ENCODE peak calls at places on chromosomes 4 and X, in five cellular contexts. E is DND-41, V is adrenal gland, M is HCT116, S is tibial artery. Q is an unnamed sample.
A peak's percentile ranks its signal among the peaks of the same experiment; 100 is the strongest.

GRCh38 chrX:100864967-100865366 is 9.2 kb downstream of the NOX1 start:
- DNase-seq in E (no peak), V (no peak), M (no peak), S (no peak), Q (no peak)

GRCh38 chr4:16667464-16667863 is 231.0 kb downstream of the LDB2 start:
- DNase-seq in E (no peak), V (no peak), M (no peak), S (no peak), Q (no peak)

GRCh38 chr4:146033149-146033548 is 94.5 kb upstream of the ZNF827 start:
- DNase-seq in E (no peak), V (peak; percentile 25), M (no peak), S (no peak), Q (peak; percentile 82)

GRCh38 chr4:24704152-24704551 is 91.2 kb upstream of the SOD3 start:
- DNase-seq in E (no peak), V (no peak), M (no peak), S (no peak), Q (no peak)

GRCh38 chrX:45743906-45744625 is 543.4 kb upstream of the DIPK2B start:
- DNase-seq in E (no peak), V (no peak), M (no peak), S (no peak), Q (no peak)

GRCh38 chrX:100680756-100681155 is 36.8 kb downstream of the SRPX2 start:
- DNase-seq in E (no peak), V (no peak), M (no peak), S (no peak), Q (no peak)

GRCh38 chrX:107678957-107679740 is 50.8 kb downstream of the PRPS1 start:
- DNase-seq in E (peak; percentile 51), V (peak; percentile 65), M (no peak), S (peak; percentile 92), Q (peak; percentile 65)

GRCh38 chrX:106898462-106898861 is 4.7 kb downstream of the RIPPLY1 start:
- DNase-seq in E (peak; percentile 9), V (no peak), M (no peak), S (no peak), Q (no peak)

GRCh38 chrX:43813898-43814297 is 68.4 kb downstream of the MAOB start:
- DNase-seq in E (peak; percentile 52), V (peak; percentile 50), M (peak; percentile 10), S (no peak), Q (peak; percentile 25)

GRCh38 chr4:114597410-114598115 is 1.0 kb upstream of the UGT8 start:
- DNase-seq in E (no peak), V (no peak), M (no peak), S (no peak), Q (peak; percentile 51)

GRCh38 chr4:138310498-138310897 is 68.3 kb upstream of the SLC7A11 start:
- DNase-seq in E (no peak), V (no peak), M (no peak), S (no peak), Q (no peak)

GRCh38 chr4:38046735-38047487 is 86.7 kb downstream of the PTTG2 start:
- DNase-seq in E (no peak), V (no peak), M (no peak), S (no peak), Q (no peak)

GRCh38 chr4:68465058-68465457 is 17.8 kb downstream of the TMPRSS11E start:
- DNase-seq in E (no peak), V (no peak), M (no peak), S (no peak), Q (no peak)

GRCh38 chrX:150872773-150873336 is 25.6 kb downstream of the CD99L2 start:
- DNase-seq in E (no peak), V (no peak), M (no peak), S (no peak), Q (no peak)

GRCh38 chrX:150871341-150871811 is 27.1 kb downstream of the CD99L2 start:
- DNase-seq in E (no peak), V (no peak), M (no peak), S (no peak), Q (no peak)

GRCh38 chrX:150870487-150871340 is 27.8 kb downstream of the CD99L2 start:
- DNase-seq in E (no peak), V (no peak), M (no peak), S (no peak), Q (no peak)

GRCh38 chrX:150874448-150874847 is 24.0 kb downstream of the CD99L2 start:
- DNase-seq in E (no peak), V (no peak), M (no peak), S (no peak), Q (no peak)

DNA sequence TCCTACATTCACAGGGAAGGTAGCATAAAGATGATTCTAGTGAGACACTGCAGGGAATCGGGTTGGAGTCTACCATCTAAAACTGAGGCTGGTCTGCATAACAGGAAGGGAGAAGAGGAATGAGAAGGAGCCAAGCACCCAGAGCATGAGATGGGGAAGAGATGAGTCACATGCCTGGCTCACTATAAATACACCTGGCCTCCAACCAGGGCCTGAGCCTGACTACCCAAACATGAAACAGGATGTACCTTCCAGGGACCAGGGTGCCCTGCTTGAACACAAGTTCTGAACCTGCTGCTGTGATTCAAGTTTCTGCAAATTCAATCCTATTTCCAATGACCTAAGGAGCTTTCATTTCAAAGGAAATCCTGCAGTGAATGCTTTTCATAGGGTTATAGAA is 24.9 kb downstream of the CD99L2 start:
- DNase-seq in E (no peak), V (peak; percentile 25), M (peak; percentile 6), S (peak; percentile 30), Q (no peak)
- H3K4me3 ChIP-seq in E (no peak overlapping the region), V (no peak overlapping the region), M (no peak overlapping the region), S (no peak overlapping the region), Q (no peak overlapping the region)

GRCh38 chrX:133973704-133974103 is 11.7 kb downstream of the GPC3 start:
- DNase-seq in E (no peak), V (no peak), M (no peak), S (no peak), Q (no peak)

GRCh38 chrX:133969191-133969590 is 16.2 kb downstream of the GPC3 start:
- DNase-seq in E (no peak), V (no peak), M (no peak), S (no peak), Q (no peak)

GRCh38 chrX:133972916-133973315 is 12.5 kb downstream of the GPC3 start:
- DNase-seq in E (no peak), V (no peak), M (no peak), S (no peak), Q (no peak)

GRCh38 chrX:133970021-133970550 is 15.3 kb downstream of the GPC3 start:
- DNase-seq in E (no peak), V (no peak), M (no peak), S (no peak), Q (no peak)

DNA sequence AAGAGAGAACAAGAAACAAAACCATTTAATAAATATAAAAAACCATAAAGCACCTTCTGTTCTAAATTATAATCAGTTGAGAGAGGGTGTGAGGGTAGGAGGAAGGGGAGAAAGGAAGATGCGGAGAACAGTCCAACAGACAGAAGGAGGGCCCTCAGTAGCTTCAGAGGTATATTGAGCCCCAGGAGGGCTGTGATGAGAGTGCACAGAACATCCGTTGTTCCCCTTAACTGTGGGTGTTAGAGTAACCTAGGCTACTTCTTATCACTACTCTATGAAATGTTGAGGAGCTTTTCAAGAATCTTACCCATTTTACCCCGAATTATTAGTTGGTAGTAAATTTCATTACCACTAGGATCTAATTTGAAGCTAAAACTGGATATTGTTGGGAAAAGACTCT is 13.8 kb downstream of the GPC3 start:
- DNase-seq in E (no peak), V (no peak), M (no peak), S (no peak), Q (no peak)
- H3K4me1 ChIP-seq in E (no peaks in the 10 kb centered on the region), V (no peaks in the 10 kb centered on the region), M (no peaks in the 10 kb centered on the region), S (no peaks in the 10 kb centered on the region), Q (no peaks in the 10 kb centered on the region)

GRCh38 chr4:95549246-95550138 is 719 bp upstream of the UNC5C start:
- DNase-seq in E (no peak), V (peak; percentile 76), M (no peak), S (peak; percentile 69), Q (peak; percentile 50)
- H3K4me3 ChIP-seq in E (no peak overlapping the region), V (peak overlapping the region; percentile 67), M (no peak overlapping the region), S (peak overlapping the region; percentile 81), Q (peak overlapping the region; percentile 48)

DNA sequence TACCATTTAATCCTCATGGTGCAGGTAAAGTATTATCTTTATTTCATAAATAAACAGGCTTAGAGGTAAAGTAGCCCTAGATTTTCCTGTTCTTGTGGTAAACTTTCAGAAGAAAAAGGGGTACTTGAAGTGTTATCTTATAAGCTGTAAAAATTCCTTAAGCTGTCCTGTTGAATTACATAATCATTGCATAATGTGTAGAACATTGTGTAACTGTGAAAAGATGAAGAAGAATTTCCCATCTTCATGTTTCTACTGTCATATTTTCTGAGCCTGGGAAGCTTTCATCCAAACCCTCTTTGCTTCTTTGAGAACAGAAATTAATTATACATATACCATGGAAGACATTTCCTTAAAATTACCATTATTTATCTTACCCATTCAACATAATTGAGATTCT is 90.5 kb downstream of the ELOVL6 start:
- DNase-seq in E (no peak), V (no peak), M (no peak), S (no peak), Q (no peak)
- H3K4me1 ChIP-seq in E (no peaks in the 10 kb centered on the region), V (no peaks in the 10 kb centered on the region), M (peaks cover 14% of the 10 kb centered on the region), S (no peaks in the 10 kb centered on the region), Q (no peaks in the 10 kb centered on the region)

GRCh38 chrX:53073115-53073581 is 9.0 kb upstream of the TSPYL2 start:
- DNase-seq in E (no peak), V (no peak), M (peak; percentile 21), S (no peak), Q (no peak)
- H3K4me3 ChIP-seq in E (no peak overlapping the region), V (no peak overlapping the region), M (peak overlapping the region; percentile 11), S (no peak overlapping the region), Q (no peak overlapping the region)

DNA sequence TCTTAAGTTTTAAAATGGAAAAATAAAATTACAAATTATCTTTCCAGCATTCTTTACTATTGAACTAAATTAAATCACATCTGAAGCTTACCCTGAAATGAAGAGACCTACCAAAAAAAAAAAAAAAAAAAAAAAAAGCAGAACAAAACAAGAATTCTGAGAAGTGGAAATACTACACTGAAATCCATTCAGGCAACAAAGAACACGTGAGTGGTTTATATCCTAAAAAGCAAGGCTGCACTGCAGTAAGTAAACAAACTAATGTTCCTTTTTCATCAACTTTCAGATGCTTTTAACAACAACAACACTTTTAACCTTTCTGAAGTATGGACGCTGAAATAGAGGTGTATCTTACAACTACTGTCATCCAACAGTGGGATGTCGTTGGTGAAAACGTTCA is 7.5 kb downstream of the FRYL start:
- DNase-seq in E (no peak), V (no peak), M (no peak), S (no peak), Q (no peak)
- H3K4me1 ChIP-seq in E (peaks cover 39% of the 10 kb centered on the region), V (peaks cover 5% of the 10 kb centered on the region), M (peaks cover 26% of the 10 kb centered on the region), S (peaks cover 47% of the 10 kb centered on the region), Q (peaks cover 10% of the 10 kb centered on the region)

DNA sequence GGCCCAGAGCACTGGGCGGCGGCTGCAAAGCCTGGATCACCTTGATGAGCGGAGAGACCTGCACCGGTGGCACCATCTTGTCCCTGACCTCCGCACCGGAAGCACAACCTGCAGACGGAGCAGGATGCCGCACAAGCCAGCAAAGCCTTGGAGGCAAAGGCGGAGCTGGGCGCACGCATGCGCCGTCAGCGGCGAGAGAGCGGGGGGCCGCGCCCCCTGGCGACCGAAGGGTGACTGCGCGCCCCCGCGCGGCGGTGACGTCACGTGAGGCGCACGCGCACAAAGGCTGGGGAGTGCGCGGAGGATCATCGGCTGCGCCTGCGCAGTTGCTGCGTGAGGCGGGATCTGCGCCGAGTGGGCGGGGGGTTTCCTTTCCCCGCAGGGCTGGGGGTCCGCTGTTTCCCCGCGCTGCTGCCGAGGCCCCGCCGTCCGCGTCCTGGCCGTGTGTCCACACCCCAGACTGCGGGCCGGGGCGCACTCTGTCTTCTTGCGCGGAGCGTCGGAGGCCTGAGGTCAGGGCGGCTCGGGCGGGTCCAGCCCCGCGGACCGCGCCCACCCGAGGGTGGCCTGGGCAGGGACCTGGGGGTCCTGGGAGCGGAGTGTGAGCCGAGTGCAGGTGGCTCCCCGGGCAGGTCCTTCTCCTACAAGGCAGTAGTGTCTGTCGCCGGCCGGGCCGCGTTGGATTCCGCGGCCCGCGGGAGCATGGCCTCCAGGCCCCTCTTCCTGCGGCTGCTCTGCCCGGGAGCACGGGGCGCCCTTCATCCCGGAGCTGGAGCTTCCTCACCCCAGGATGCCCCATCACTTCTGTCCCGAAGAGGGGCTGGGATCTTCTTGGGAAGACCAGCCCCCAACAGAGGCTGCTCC is at the start of the genes ATP5ME and MYL5:
- DNase-seq in E (peak; percentile 97), V (peak; percentile 97), M (peak; percentile 93), S (peak; percentile 95), Q (peak; percentile 96)
- H3K4me3 ChIP-seq in E (peak within 1 kb of the TSS; percentile 88), V (peak within 1 kb of the TSS; percentile 95), M (peak within 1 kb of the TSS; percentile 77), S (peak within 1 kb of the TSS; percentile 97), Q (peak within 1 kb of the TSS; percentile 93)

Q was measured in colonic mucosa.